ENCODE peak calls at places on chromosomes 12 and 14, in ten cellular contexts. I, F, B, M, C, D, O, G, H and A are unnamed samples.

GRCh38 chr12:113528606-113529005 is 56.9 kb upstream of the LHX5 start:
- DNase-seq in C (no peak), H (no peak), D (no peak), G (no peak), M (no peak), F (no peak), B (no peak), I (peak), O (no peak), A (no peak)

GRCh38 chr14:22411398-22411797 is 177.6 kb downstream of the DAD1 start:
- DNase-seq in B (no peak), D (no peak), I (no peak), O (no peak), G (no peak), C (no peak), F (no peak), M (no peak), H (no peak), A (no peak)

GRCh38 chr14:30521899-30522736 is 36.8 kb upstream of the G2E3 start:
- DNase-seq in B (no peak), C (no peak), D (peak), M (no peak), G (no peak), I (peak), H (peak), O (peak), F (no peak), A (peak)

GRCh38 chr12:55060970-55061543 is 41.3 kb downstream of the NEUROD4 start:
- DNase-seq in M (no peak), H (no peak), C (no peak), I (no peak), D (no peak), B (no peak), O (no peak), G (no peak), F (no peak), A (no peak)

GRCh38 chr12:53060721-53061276 is 10.9 kb downstream of the TNS2 start:
- DNase-seq in D (no peak), M (no peak), G (no peak), B (no peak), I (no peak), F (peak), O (no peak), C (peak), H (no peak), A (no peak)

GRCh38 chr12:62977419-62977818 is 42.5 kb upstream of the PPM1H start:
- DNase-seq in H (no peak), I (no peak), G (no peak), C (no peak), F (no peak), M (no peak), B (no peak), D (peak), O (peak), A (no peak)

GRCh38 chr14:70901218-70901772 is 6.0 kb upstream of the PCNX1 start:
- DNase-seq in I (no peak), F (no peak), D (no peak), H (no peak), C (no peak), G (no peak), B (no peak), M (no peak), O (no peak), A (no peak)

GRCh38 chr12:132566551-132567131 is 43.7 kb downstream of the LRCOL1 start:
- DNase-seq in M (no peak), C (no peak), D (no peak), G (no peak), H (no peak), I (no peak), O (no peak), B (no peak), F (no peak), A (no peak)

GRCh38 chr12:13635709-13636108 is 345.7 kb downstream of the GRIN2B start:
- DNase-seq in O (no peak), B (no peak), G (no peak), I (no peak), D (no peak), F (no peak), M (no peak), C (no peak), H (no peak), A (no peak)

GRCh38 chr12:83573676-83574075 is 887.0 kb downstream of the TMTC2 start:
- DNase-seq in I (no peak), B (no peak), D (peak), C (no peak), F (peak), H (peak), O (peak), M (no peak), G (peak), A (peak)

GRCh38 chr14:76933515-76933914 is 95.0 kb downstream of the IRF2BPL start:
- DNase-seq in H (no peak), D (no peak), O (no peak), G (no peak), I (no peak), F (no peak), M (no peak), B (no peak), C (no peak), A (no peak)

GRCh38 chr14:32457213-32457920 is 128.3 kb downstream of the AKAP6 start:
- DNase-seq in D (no peak), O (no peak), G (no peak), C (no peak), B (no peak), H (no peak), F (peak), M (peak), I (no peak), A (no peak)

GRCh38 chr12:25376985-25377384 is 126.3 kb upstream of the KRAS start:
- DNase-seq in M (no peak), B (no peak), G (no peak), F (no peak), O (no peak), I (no peak), H (no peak), D (no peak), C (no peak), A (no peak)

GRCh38 chr12:14157129-14157747 is 175.8 kb upstream of the GRIN2B start:
- DNase-seq in D (no peak), I (no peak), O (no peak), G (no peak), C (no peak), M (no peak), F (no peak), B (no peak), H (no peak), A (no peak)

GRCh38 chr14:99663716-99664635 is 19.0 kb downstream of the HHIPL1 start:
- DNase-seq in D (no peak), O (no peak), B (no peak), F (no peak), I (peak), C (no peak), G (no peak), M (no peak), H (no peak), A (no peak)

GRCh38 chr14:49585803-49586672 is at the start of gene RPS29:
- DNase-seq in C (peak), B (peak), I (peak), M (peak), H (peak), F (peak), D (peak), G (peak), O (peak), A (peak)

GRCh38 chr14:93893550-93894329 is 33.4 kb upstream of the FAM181A start:
- DNase-seq in I (peak), H (no peak), C (no peak), F (no peak), D (no peak), M (no peak), B (no peak), O (no peak), G (no peak), A (no peak)

GRCh38 chr12:19186722-19187661 is 57.5 kb downstream of the PLEKHA5 start:
- DNase-seq in M (no peak), F (peak), B (no peak), O (peak), C (no peak), H (peak), D (peak), G (no peak), I (peak), A (peak)

GRCh38 chr12:79834712-79835376 is 100.1 kb downstream of the PPP1R12A start:
- DNase-seq in D (no peak), H (no peak), I (no peak), G (no peak), O (no peak), M (no peak), C (no peak), B (no peak), F (no peak), A (no peak)

GRCh38 chr12:45337835-45338234 is 121.9 kb downstream of the ANO6 start:
- DNase-seq in M (no peak), C (no peak), O (no peak), I (no peak), B (no peak), H (no peak), G (no peak), D (no peak), F (no peak), A (no peak)

GRCh38 chr12:868722-869121 is 80.8 kb downstream of the RAD52 start:
- DNase-seq in H (no peak), I (peak), G (no peak), B (no peak), C (no peak), D (no peak), F (no peak), O (no peak), M (no peak), A (no peak)

GRCh38 chr14:100439781-100440180 is 116.6 kb downstream of the SLC25A47 start:
- DNase-seq in O (peak), D (peak), C (no peak), G (no peak), I (no peak), H (peak), F (no peak), M (peak), B (no peak), A (peak)

GRCh38 chr12:101127521-101128219 is 82.4 kb downstream of the SLC5A8 start:
- DNase-seq in M (no peak), G (no peak), F (no peak), I (no peak), O (no peak), H (no peak), C (no peak), D (no peak), B (no peak), A (no peak)

GRCh38 chr12:28104338-28104737 is 85.9 kb upstream of the CCDC91 start:
- DNase-seq in F (no peak), G (no peak), C (no peak), H (no peak), D (no peak), I (no peak), O (no peak), B (no peak), M (no peak), A (no peak)

GRCh38 chr12:65528127-65528526 is 249.6 kb downstream of the MSRB3 start:
- DNase-seq in B (no peak), O (no peak), I (no peak), D (no peak), C (no peak), F (no peak), G (no peak), M (no peak), H (no peak), A (no peak)

GRCh38 chr14:54902521-54903420 is at the start of gene GCH1:
- DNase-seq in I (peak), D (peak), B (peak), F (peak), M (peak), H (peak), O (peak), C (no peak), G (no peak), A (peak)

GRCh38 chr12:43317156-43317555 is 234.8 kb downstream of the ADAMTS20 start:
- DNase-seq in B (no peak), M (no peak), C (no peak), G (no peak), F (no peak), I (no peak), H (no peak), O (no peak), D (no peak), A (no peak)

GRCh38 chr12:52455818-52456217 is 3.9 kb upstream of the KRT6B start:
- DNase-seq in I (no peak), B (no peak), C (no peak), D (no peak), H (no peak), M (no peak), G (no peak), F (no peak), O (peak), A (no peak)

GRCh38 chr12:55712154-55712553 is 3.7 kb upstream of the BLOC1S1 start:
- DNase-seq in C (no peak), I (no peak), G (no peak), B (no peak), M (peak), F (no peak), O (no peak), H (no peak), D (no peak), A (no peak)

GRCh38 chr12:11886339-11886738 is 184.4 kb upstream of the BCL2L14 start:
- DNase-seq in D (peak), B (no peak), M (no peak), I (no peak), F (no peak), G (peak), O (peak), C (no peak), H (no peak), A (peak)

GRCh38 chr12:30732954-30733637 is 21.7 kb downstream of the CAPRIN2 start:
- DNase-seq in O (peak), I (no peak), C (no peak), F (no peak), D (no peak), G (no peak), B (no peak), M (no peak), H (no peak), A (no peak)

GRCh38 chr14:96538663-96539317 is 36.6 kb downstream of the PAPOLA start:
- DNase-seq in F (no peak), I (no peak), O (no peak), M (no peak), H (peak), D (peak), G (no peak), B (no peak), C (no peak), A (no peak)

GRCh38 chr14:19743256-19743655 is at the start of gene OR4Q3:
- DNase-seq in C (no peak), M (no peak), D (no peak), H (no peak), B (no peak), I (no peak), G (no peak), F (peak), O (no peak), A (no peak)

GRCh38 chr12:30794591-30795409 is 40.0 kb upstream of the CAPRIN2 start:
- DNase-seq in O (peak), H (peak), D (peak), M (no peak), F (peak), B (no peak), G (no peak), C (no peak), I (no peak), A (peak)

GRCh38 chr12:108666326-108666995 is 32.8 kb upstream of the SELPLG start:
- DNase-seq in M (peak), I (no peak), B (no peak), O (no peak), H (no peak), D (no peak), C (no peak), F (peak), G (no peak), A (no peak)

GRCh38 chr12:108667349-108667748 is 33.7 kb upstream of the SELPLG start:
- DNase-seq in O (no peak), I (no peak), M (no peak), D (no peak), C (no peak), G (no peak), F (no peak), B (no peak), H (no peak), A (no peak)

GRCh38 chr12:108670066-108670631 is 36.5 kb upstream of the SELPLG start:
- DNase-seq in D (no peak), M (no peak), G (no peak), H (no peak), C (no peak), O (no peak), B (no peak), F (peak), I (no peak), A (no peak)

GRCh38 chr12:108671110-108671509 is 37.4 kb upstream of the SELPLG start:
- DNase-seq in I (no peak), O (no peak), G (no peak), D (no peak), F (no peak), C (no peak), H (no peak), M (no peak), B (no peak), A (no peak)

DNA sequence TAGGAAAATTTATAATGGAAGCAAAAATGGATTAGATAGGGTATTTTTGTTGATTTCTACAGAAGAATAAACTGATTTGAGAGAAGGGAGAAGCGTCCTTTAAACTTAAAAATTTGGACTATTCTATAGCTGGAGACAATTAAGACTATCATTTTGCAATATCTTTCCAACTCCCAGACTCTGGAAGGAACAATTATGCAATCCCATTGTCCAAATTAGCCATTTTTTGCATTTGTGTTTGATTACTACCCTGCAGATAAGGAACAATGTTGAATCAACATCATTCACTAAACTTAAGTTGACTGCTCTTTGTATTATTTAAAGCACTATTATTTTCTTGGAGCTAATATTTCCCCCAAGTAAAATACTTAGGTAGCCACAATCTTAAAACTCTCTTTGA is 34.8 kb upstream of the SELPLG start:
- DNase-seq in B (no peak), I (no peak), F (no peak), C (no peak), H (no peak), O (no peak), G (no peak), D (no peak), M (no peak), A (no peak)
- H3K27ac ChIP-seq in B (peak), I (no peak), F (no peak), C (peak), H (no peak), O (no peak), G (no peak), D (no peak), M (peak), A (no peak)

DNA sequence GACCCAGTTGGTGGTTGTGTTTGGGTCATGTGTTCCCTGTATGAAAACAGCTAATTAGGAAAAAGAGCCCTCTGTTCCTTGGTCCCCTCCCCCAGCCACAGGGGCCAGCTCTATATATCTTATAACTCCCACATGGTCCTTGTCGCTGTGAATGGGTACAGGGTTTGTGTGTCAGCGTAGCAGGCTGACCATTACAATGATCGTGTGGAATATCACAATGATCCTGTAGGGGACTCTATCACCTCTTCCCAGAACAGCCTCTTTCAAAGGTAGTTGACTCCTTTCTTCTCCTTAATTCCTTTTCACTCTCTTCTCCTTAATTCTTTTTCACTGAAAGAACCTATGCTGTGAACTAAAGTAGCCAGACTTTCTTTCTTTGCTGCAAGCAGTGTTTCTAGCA is 51.6 kb upstream of the RIC8B start:
- DNase-seq in D (no peak), G (no peak), H (no peak), I (peak), B (no peak), M (no peak), C (no peak), F (no peak), O (no peak), A (no peak)
- TF ChIP-seq CTCF in D (peak), G (peak), H (no peak), I (peak), B (no peak), M (peak), C (no peak), F (no peak), O (no peak), A (no peak)

GRCh38 chr14:101762530-101763101 is 1.1 kb downstream of the PPP2R5C start:
- DNase-seq in F (no peak), O (no peak), D (no peak), I (no peak), B (no peak), C (no peak), M (no peak), G (no peak), H (no peak), A (no peak)
- H3K27ac ChIP-seq in F (no peak), O (peak), D (no peak), I (no peak), B (peak), C (peak), M (peak), G (no peak), H (peak), A (peak)

GRCh38 chr14:53858344-53858682 is 98.3 kb downstream of the BMP4 start:
- DNase-seq in I (no peak), H (no peak), C (no peak), D (no peak), G (no peak), O (no peak), M (no peak), F (no peak), B (no peak), A (no peak)

GRCh38 chr14:53865716-53866115 is 90.9 kb downstream of the BMP4 start:
- DNase-seq in B (no peak), M (no peak), C (no peak), D (no peak), F (no peak), O (no peak), H (no peak), I (no peak), G (no peak), A (no peak)

GRCh38 chr14:53857625-53858343 is 98.8 kb downstream of the BMP4 start:
- DNase-seq in D (no peak), H (no peak), M (no peak), C (no peak), O (no peak), I (no peak), B (no peak), F (no peak), G (no peak), A (no peak)

GRCh38 chr14:53861781-53862180 is 94.8 kb downstream of the BMP4 start:
- DNase-seq in B (no peak), F (no peak), M (no peak), I (no peak), H (no peak), C (no peak), D (no peak), O (no peak), G (no peak), A (no peak)
- TF ChIP-seq CTCF in B (no peak), F (no peak), M (no peak), I (no peak), H (no peak), C (no peak), D (no peak), O (no peak), G (no peak), A (no peak)

GRCh38 chr12:46950116-46950515 is 124.3 kb upstream of the SLC38A4 start:
- DNase-seq in M (no peak), D (peak), B (no peak), F (no peak), H (no peak), G (no peak), I (no peak), O (peak), C (no peak), A (peak)
- H3K27ac ChIP-seq in M (no peak), D (no peak), B (no peak), F (no peak), H (no peak), G (no peak), I (no peak), O (no peak), C (no peak), A (no peak)

GRCh38 chr12:111390894-111391293 is 14.8 kb upstream of the SH2B3 start:
- DNase-seq in G (no peak), O (no peak), F (no peak), M (no peak), D (no peak), C (no peak), H (no peak), B (no peak), I (no peak), A (no peak)
- TF ChIP-seq CTCF in G (no peak), O (no peak), F (no peak), M (no peak), D (no peak), C (no peak), H (no peak), B (no peak), I (no peak), A (no peak)

DNA sequence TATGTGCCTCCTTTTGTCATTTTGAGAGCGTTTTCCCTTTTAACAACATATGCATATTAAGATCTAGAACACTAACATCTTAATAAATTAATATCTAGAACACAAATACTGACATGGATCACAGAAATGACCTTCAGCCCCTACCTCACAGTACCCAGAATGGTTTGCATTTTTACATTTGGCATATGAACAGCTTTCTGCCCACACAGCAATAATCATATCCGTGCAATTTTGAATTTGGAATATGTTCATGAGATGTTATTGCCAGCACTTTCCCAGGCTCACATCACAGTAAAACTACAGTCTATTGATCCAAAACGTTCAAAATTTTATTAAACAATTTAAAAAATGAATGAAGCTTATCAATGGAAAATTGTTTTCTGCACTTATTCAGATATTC is 114.6 kb downstream of the SLC25A21 start:
- DNase-seq in I (no peak), B (no peak), F (no peak), H (no peak), G (no peak), O (no peak), D (no peak), C (no peak), M (no peak), A (no peak)
- H3K27ac ChIP-seq in I (no peak), B (no peak), F (no peak), H (no peak), G (no peak), O (no peak), D (no peak), C (no peak), M (no peak), A (no peak)

GRCh38 chr14:67734675-67735074 is 33.0 kb downstream of the RDH12 start:
- DNase-seq in H (no peak), O (no peak), C (no peak), M (no peak), D (no peak), F (no peak), G (no peak), I (peak), B (no peak), A (no peak)
- TF ChIP-seq CTCF in H (peak), O (no peak), C (no peak), M (peak), D (peak), F (no peak), G (no peak), I (peak), B (no peak), A (no peak)